ENCODE peak calls at places on chromosomes 3 and 15, in four cellular contexts. K, I, E and M are unnamed samples.

GRCh38 chr15:41993447-41994170 is 21.3 kb upstream of the EHD4 start:
- DNase-seq in K (no peak), I (no peak), E (no peak), M (no peak)

GRCh38 chr15:70095387-70096214 is 2.1 kb downstream of the TLE3 start:
- DNase-seq in K (peak), I (no peak), E (no peak), M (no peak)

GRCh38 chr15:81160312-81161214 is 26.5 kb downstream of the CFAP161 start:
- DNase-seq in K (no peak), I (peak), E (no peak), M (peak)

GRCh38 chr15:68335251-68335650 is 57.7 kb downstream of the FEM1B start:
- DNase-seq in K (no peak), I (no peak), E (peak), M (no peak)

GRCh38 chr3:46946856-46947544 is 29.5 kb downstream of the CCDC12 start:
- DNase-seq in K (no peak), I (peak), E (peak), M (no peak)

GRCh38 chr3:112046599-112046998 is 12.1 kb downstream of the TMPRSS7 start:
- DNase-seq in K (no peak), I (peak), E (no peak), M (peak)

GRCh38 chr3:194275721-194276120 is 75.4 kb downstream of the CPN2 start:
- DNase-seq in K (no peak), I (no peak), E (no peak), M (no peak)

GRCh38 chr3:45362768-45363167 is 25.6 kb upstream of the LARS2 start:
- DNase-seq in K (no peak), I (peak), E (no peak), M (no peak)

GRCh38 chr3:64046527-64046926 is 23.2 kb upstream of the PSMD6 start:
- DNase-seq in K (no peak), I (no peak), E (no peak), M (no peak)

GRCh38 chr3:125051715-125052581 is 3.8 kb downstream of the HEG1 start:
- DNase-seq in K (peak), I (peak), E (no peak), M (peak)

GRCh38 chr3:168124791-168125190 is 29.1 kb upstream of the GOLIM4 start:
- DNase-seq in K (no peak), I (no peak), E (no peak), M (no peak)

GRCh38 chr3:56251343-56251945 is 216.8 kb downstream of the ERC2 start:
- DNase-seq in K (peak), I (peak), E (no peak), M (peak)

GRCh38 chr3:194961555-194961954 is 275.9 kb downstream of the FAM43A start:
- DNase-seq in K (no peak), I (no peak), E (no peak), M (no peak)

GRCh38 chr15:20644896-20645295 is 103.3 kb upstream of the GOLGA6L6 start:
- DNase-seq in K (no peak), I (no peak), E (no peak), M (no peak)

GRCh38 chr3:62817678-62818077 is 57.5 kb downstream of the CADPS start:
- DNase-seq in K (no peak), I (no peak), E (no peak), M (no peak)

GRCh38 chr3:172065967-172066762 is 26.8 kb downstream of the FNDC3B start:
- DNase-seq in K (no peak), I (peak), E (no peak), M (peak)

GRCh38 chr3:13325092-13325491 is 95.0 kb downstream of the NUP210 start:
- DNase-seq in K (no peak), I (no peak), E (no peak), M (no peak)

GRCh38 chr3:128334086-128334650 is 132.5 kb downstream of the DNAJB8 start:
- DNase-seq in K (no peak), I (no peak), E (no peak), M (no peak)

GRCh38 chr15:47443839-47444238 is 273.5 kb upstream of the SEMA6D start:
- DNase-seq in K (no peak), I (peak), E (no peak), M (no peak)

GRCh38 chr15:48373855-48374421 is 42.7 kb downstream of the DUT start:
- DNase-seq in K (no peak), I (peak), E (no peak), M (peak)

GRCh38 chr3:164741869-164742268 is 336.4 kb downstream of the SI start:
- DNase-seq in K (no peak), I (no peak), E (no peak), M (no peak)

GRCh38 chr15:62060116-62060895 is at the start of gene VPS13C:
- DNase-seq in K (peak), I (peak), E (peak), M (peak)

GRCh38 chr15:40593588-40594428 is at the start of gene KNL1:
- DNase-seq in K (peak), I (peak), E (peak), M (peak)

GRCh38 chr15:40594429-40594836 is 384 bp downstream of the KNL1 start:
- DNase-seq in K (peak), I (peak), E (peak), M (peak)

GRCh38 chr15:40595773-40596172 is 1.7 kb downstream of the KNL1 start:
- DNase-seq in K (no peak), I (no peak), E (no peak), M (no peak)

GRCh38 chr15:40597024-40597423 is 3.0 kb downstream of the KNL1 start:
- DNase-seq in K (no peak), I (no peak), E (no peak), M (no peak)

DNA sequence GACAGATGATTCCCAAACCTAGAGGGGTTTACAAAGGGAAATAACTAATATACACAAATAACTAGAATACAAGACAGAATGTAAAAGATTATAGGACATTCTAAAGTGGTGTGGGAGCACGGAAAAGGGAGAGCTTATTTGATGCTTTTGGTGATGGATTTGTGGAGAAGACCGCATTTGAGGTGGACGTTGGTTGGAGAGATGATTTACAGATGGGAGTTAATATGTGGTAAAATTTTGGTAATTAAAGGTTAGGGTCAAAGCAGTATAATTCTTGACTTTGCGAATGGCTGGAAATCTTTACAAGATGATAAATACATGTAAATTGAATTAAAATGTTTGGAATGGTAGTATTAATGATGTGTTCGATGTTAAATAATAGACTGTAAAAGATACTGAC is 1.2 kb downstream of the KNL1 start:
- DNase-seq in K (no peak), I (no peak), E (no peak), M (peak)
- H3K4me3 ChIP-seq in K (peak), I (peak), E (no peak), M (peak)

GRCh38 chr3:185257334-185257733 is 3.5 kb upstream of the EHHADH start:
- DNase-seq in K (no peak), I (no peak), E (no peak), M (no peak)

GRCh38 chr3:185250653-185251052 is 3.2 kb downstream of the EHHADH start:
- DNase-seq in K (no peak), I (no peak), E (no peak), M (no peak)

GRCh38 chr3:185250247-185250646 is 3.6 kb downstream of the EHHADH start:
- DNase-seq in K (no peak), I (peak), E (no peak), M (no peak)

GRCh38 chr3:185253645-185254410 is at the start of gene EHHADH:
- DNase-seq in K (peak), I (peak), E (peak), M (peak)

DNA sequence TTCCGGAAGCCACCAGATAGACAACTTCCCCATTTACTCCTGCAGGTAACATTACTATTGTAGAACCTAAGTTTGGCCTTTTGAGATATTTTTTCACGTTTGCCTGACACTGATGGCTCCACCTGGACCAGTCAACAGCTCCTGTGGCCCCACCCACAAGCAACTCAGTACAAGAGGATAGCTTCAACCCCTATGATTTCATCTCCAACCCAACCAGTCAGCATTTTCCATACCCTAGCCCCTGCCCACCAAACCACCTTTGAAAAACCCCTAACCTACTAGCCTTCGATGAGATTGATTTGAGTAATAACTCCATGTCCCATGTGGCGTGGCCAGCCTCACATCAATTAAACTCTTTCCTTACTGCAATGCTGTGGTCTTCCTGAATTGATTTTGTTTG is 950 bp upstream of the EHHADH start:
- DNase-seq in K (no peak), I (no peak), E (no peak), M (no peak)
- H3K4me3 ChIP-seq in K (no peak), I (no peak), E (no peak), M (no peak)

DNA sequence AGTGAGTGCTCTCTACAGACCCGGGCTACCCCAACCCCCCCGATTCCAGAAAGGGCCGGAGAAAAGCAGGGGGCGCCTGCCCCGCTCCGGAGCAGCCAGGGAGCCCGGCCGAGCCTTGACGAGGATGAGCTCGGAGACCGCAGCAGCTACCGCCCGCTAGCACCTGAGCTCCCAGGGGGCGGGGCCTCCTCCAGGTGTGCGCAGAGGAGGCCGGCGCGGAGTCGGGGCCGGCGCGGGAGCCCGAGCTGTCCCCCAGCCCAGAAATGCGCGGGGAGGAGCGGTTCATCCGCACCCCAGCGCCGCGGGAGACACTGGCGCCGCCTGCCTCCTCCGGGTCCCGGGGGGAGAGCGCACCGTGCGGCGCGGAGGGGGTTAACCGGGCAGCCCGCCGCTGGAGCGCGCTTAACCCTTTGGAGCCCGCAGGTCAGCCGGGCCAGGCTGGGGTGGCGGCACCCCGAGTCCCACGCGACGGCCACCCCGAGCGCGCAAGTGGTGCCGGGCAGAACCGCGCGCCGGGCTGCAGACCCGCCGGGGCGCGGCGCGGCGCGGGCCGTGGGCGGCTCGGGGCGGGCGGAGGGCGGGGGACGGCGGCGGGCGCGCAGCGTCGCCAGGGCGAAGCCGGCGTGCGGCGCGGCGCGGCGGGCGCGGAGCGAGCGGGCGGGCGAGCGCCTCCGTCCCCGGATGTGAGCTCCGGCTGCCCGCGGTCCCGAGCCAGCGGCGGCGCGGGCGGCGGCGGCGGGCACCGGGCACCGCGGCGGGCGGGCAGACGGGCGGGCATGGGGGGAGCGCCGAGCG is at the start of gene CACNA1D:
- DNase-seq in K (no peak), I (no peak), E (peak), M (no peak)
- H3K4me3 ChIP-seq in K (no peak), I (peak), E (peak), M (peak)

GRCh38 chr3:143084856-143085731 is 34.5 kb upstream of the CHST2 start:
- DNase-seq in K (peak), I (peak), E (no peak), M (peak)

GRCh38 chr3:143083781-143084180 is 35.8 kb upstream of the CHST2 start:
- DNase-seq in K (peak), I (no peak), E (no peak), M (no peak)

GRCh38 chr3:143078883-143079282 is 40.7 kb upstream of the CHST2 start:
- DNase-seq in K (no peak), I (peak), E (no peak), M (peak)

GRCh38 chr3:143081365-143081764 is 38.2 kb upstream of the CHST2 start:
- DNase-seq in K (no peak), I (no peak), E (no peak), M (no peak)

GRCh38 chr3:143081844-143082778 is 37.5 kb upstream of the CHST2 start:
- DNase-seq in K (peak), I (no peak), E (no peak), M (no peak)
- H3K4me3 ChIP-seq in K (peak), I (no peak), E (no peak), M (no peak)

GRCh38 chr3:31422237-31422636 is 110.5 kb upstream of the STT3B start:
- DNase-seq in K (no peak), I (no peak), E (no peak), M (no peak)
- H3K4me3 ChIP-seq in K (no peak), I (no peak), E (no peak), M (no peak)

GRCh38 chr3:191238321-191238817 is 39.3 kb downstream of the OSTN start:
- DNase-seq in K (no peak), I (peak), E (no peak), M (peak)
- H3K4me3 ChIP-seq in K (no peak), I (peak), E (no peak), M (no peak)